ENCODE peak calls at places on chromosome 5, in eight cellular contexts. P is neural progenitor cell, U is A673, B is NB4, N is heart left ventricle, A is PC-3, E is A549, T is uterus. W is an unnamed sample.
A peak's percentile ranks its signal among the peaks of the same experiment; 100 is the strongest.

GRCh38 chr5:173055042-173055721 is 970 bp upstream of the CREBRF start:
- DNase-seq in N (no peak), E (no peak), P (no peak), B (no peak), T (no peak), U (no peak), A (peak; percentile 8), W (no peak)

GRCh38 chr5:149760700-149761187 is 30.6 kb downstream of the PPARGC1B start:
- DNase-seq in P (no peak), N (no peak), E (peak; percentile 19), T (no peak), B (no peak), U (peak; percentile 32), A (no peak), W (peak; percentile 3)

GRCh38 chr5:163642904-163643303 is 137.5 kb downstream of the MAT2B start:
- DNase-seq in T (no peak), B (no peak), P (no peak), E (no peak), N (no peak), A (no peak), U (no peak), W (no peak)

GRCh38 chr5:86896916-86897315 is 279.2 kb downstream of the COX7C start:
- DNase-seq in B (no peak), T (no peak), U (no peak), E (no peak), A (no peak), N (no peak), P (no peak), W (no peak)

GRCh38 chr5:1021136-1021968 is 12.8 kb downstream of the NKD2 start:
- DNase-seq in E (no peak), N (no peak), U (peak; percentile 63), P (no peak), A (no peak), B (no peak), T (no peak), W (peak; percentile 58)

GRCh38 chr5:53063176-53063575 is 46.4 kb downstream of the MOCS2 start:
- DNase-seq in N (no peak), U (no peak), T (no peak), P (no peak), A (no peak), E (no peak), B (no peak), W (no peak)

GRCh38 chr5:63687854-63688253 is 274.4 kb downstream of the HTR1A start:
- DNase-seq in E (no peak), B (no peak), A (no peak), N (no peak), P (peak; percentile 24), T (no peak), U (no peak), W (no peak)

GRCh38 chr5:122465994-122466393 is 154.0 kb downstream of the SNCAIP start:
- DNase-seq in A (no peak), P (peak; percentile 11), U (no peak), B (no peak), N (no peak), E (no peak), T (no peak), W (no peak)

GRCh38 chr5:43008369-43009158 is 31.6 kb downstream of the ANXA2R start:
- DNase-seq in U (peak; percentile 98), P (peak; percentile 93), B (peak; percentile 98), N (peak; percentile 89), E (peak; percentile 98), T (peak; percentile 83), A (peak; percentile 98), W (peak; percentile 93)

GRCh38 chr5:83090169-83090568 is 12.8 kb downstream of the XRCC4 start:
- DNase-seq in P (no peak), E (no peak), T (no peak), U (no peak), B (no peak), A (no peak), N (no peak), W (no peak)

GRCh38 chr5:174145821-174146220 is 100.3 kb downstream of the NSG2 start:
- DNase-seq in U (no peak), E (peak; percentile 24), P (peak; percentile 65), A (peak; percentile 16), T (no peak), B (peak; percentile 8), N (no peak), W (no peak)

GRCh38 chr5:139382781-139383180 is 316 bp downstream of the SLC23A1 start:
- DNase-seq in A (no peak), E (no peak), P (no peak), U (no peak), T (peak; percentile 6), N (peak; percentile 14), B (no peak), W (no peak)

DNA sequence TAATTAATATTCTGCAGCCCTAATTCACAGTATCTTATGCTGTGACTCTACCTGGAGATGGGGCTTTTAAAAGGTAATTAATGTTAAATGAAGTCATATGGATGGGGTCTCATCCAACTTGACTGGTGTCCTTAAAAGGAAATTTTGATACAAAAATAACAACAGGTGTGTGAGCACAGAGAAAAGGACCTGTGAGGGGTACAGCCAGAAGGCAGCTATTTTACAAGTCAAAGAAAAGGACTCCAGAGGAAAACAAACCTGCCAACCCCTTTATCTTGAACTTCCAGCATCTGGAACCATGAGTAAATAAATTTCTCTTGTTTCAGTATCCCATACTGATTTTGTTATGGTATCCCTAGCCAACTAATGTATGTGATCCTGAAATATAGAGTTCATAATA is 250.3 kb downstream of the TMEM232 start:
- DNase-seq in U (no peak), P (no peak), T (no peak), E (no peak), A (no peak), N (no peak), B (no peak), W (no peak)
- H3K4me3 ChIP-seq in U (no peak overlapping the region), P (no peak overlapping the region), T (no peak overlapping the region), E (no peak overlapping the region), A (no peak overlapping the region), N (no peak overlapping the region), B (no peak overlapping the region), W (no peak overlapping the region)

GRCh38 chr5:54671111-54671531 is 153.6 kb downstream of the SNX18 start:
- DNase-seq in U (no peak), N (no peak), P (no peak), T (no peak), B (no peak), E (no peak), A (no peak), W (no peak)

GRCh38 chr5:54667136-54667535 is 149.6 kb downstream of the SNX18 start:
- DNase-seq in P (no peak), B (no peak), E (no peak), N (no peak), U (no peak), T (no peak), A (no peak), W (no peak)

GRCh38 chr5:54669285-54669684 is 151.7 kb downstream of the SNX18 start:
- DNase-seq in E (no peak), U (no peak), N (no peak), B (no peak), T (no peak), A (no peak), P (no peak), W (no peak)

GRCh38 chr5:54669845-54670635 is 152.5 kb downstream of the SNX18 start:
- DNase-seq in A (no peak), E (no peak), N (no peak), P (no peak), T (no peak), B (no peak), U (no peak), W (no peak)

GRCh38 chr5:54668096-54668495 is 150.5 kb downstream of the SNX18 start:
- DNase-seq in E (no peak), P (no peak), A (no peak), U (no peak), B (no peak), T (no peak), N (no peak), W (no peak)
- TF ChIP-seq CTCF in E (no peak), P (no peak), A (no peak), U (no peak), B (no peak), T (no peak), N (no peak), W (no peak)

GRCh38 chr5:36726317-36726716 is 119.9 kb downstream of the SLC1A3 start:
- DNase-seq in T (no peak), N (no peak), E (no peak), A (no peak), U (no peak), P (no peak), B (no peak), W (no peak)

GRCh38 chr5:36722913-36723312 is 116.5 kb downstream of the SLC1A3 start:
- DNase-seq in T (no peak), E (no peak), B (no peak), P (no peak), N (no peak), A (peak; percentile 20), U (peak; percentile 41), W (no peak)

GRCh38 chr5:36726767-36727166 is 120.4 kb downstream of the SLC1A3 start:
- DNase-seq in P (no peak), A (no peak), E (no peak), T (no peak), B (no peak), U (no peak), N (no peak), W (no peak)

GRCh38 chr5:36723921-36724320 is 117.5 kb downstream of the SLC1A3 start:
- DNase-seq in E (no peak), N (no peak), B (peak; percentile 73), P (no peak), A (no peak), U (no peak), T (no peak), W (no peak)

GRCh38 chr5:36724429-36725332 is 118.3 kb downstream of the SLC1A3 start:
- DNase-seq in B (peak; percentile 94), P (no peak), A (peak; percentile 14), E (peak; percentile 37), T (no peak), N (peak; percentile 59), U (peak; percentile 52), W (no peak)
- H3K4me3 ChIP-seq in B (peak overlapping the region; percentile 65), P (no peak overlapping the region), A (no peak overlapping the region), E (no peak overlapping the region), T (no peak overlapping the region), N (no peak overlapping the region), U (no peak overlapping the region), W (no peak overlapping the region)

GRCh38 chr5:148342371-148343048 is 7.2 kb downstream of the SPINK9 start:
- DNase-seq in A (peak; percentile 65), U (no peak), P (no peak), T (no peak), N (no peak), B (no peak), E (no peak), W (no peak)

GRCh38 chr5:148335259-148335658 is at the start of gene SPINK9:
- DNase-seq in E (no peak), T (no peak), B (no peak), A (no peak), P (no peak), N (no peak), U (no peak), W (no peak)

GRCh38 chr5:148336704-148337435 is 1.5 kb downstream of the SPINK9 start:
- DNase-seq in B (peak; percentile 17), E (no peak), A (peak; percentile 70), N (no peak), U (no peak), T (no peak), P (no peak), W (no peak)
- TF ChIP-seq CTCF in B (no peak), E (no peak), A (no peak), N (no peak), U (no peak), T (no peak), P (no peak), W (no peak)